ENCODE peak calls at places on chromosomes 16 and 17, in seven cellular contexts. O is IMR-90, I is neuronal stem cell, G is H9, S is mesendoderm, N is mesenchymal stem cell, R is trophoblast cell. Y is an unnamed sample.

GRCh38 chr16:17101646-17102045 is 369.1 kb downstream of the XYLT1 start:
- DNase-seq in N (no peak), G (peak), R (peak), O (peak), S (peak), I (no peak), Y (no peak)

GRCh38 chr17:9886141-9886930 is 18.7 kb downstream of the RCVRN start:
- DNase-seq in S (no peak), R (no peak), N (no peak), O (no peak), G (no peak), I (no peak), Y (no peak)

GRCh38 chr17:73711184-73711583 is 66.9 kb upstream of the SDK2 start:
- DNase-seq in G (no peak), O (no peak), S (no peak), R (no peak), N (no peak), I (no peak), Y (no peak)

GRCh38 chr17:64679710-64680216 is 17.7 kb upstream of the SMURF2 start:
- DNase-seq in S (peak), N (peak), I (no peak), O (peak), R (peak), G (no peak), Y (no peak)

GRCh38 chr17:66469088-66469442 is 166.7 kb downstream of the PRKCA start:
- DNase-seq in R (no peak), S (peak), O (no peak), N (no peak), G (no peak), I (no peak), Y (no peak)

GRCh38 chr16:3364774-3365427 is 9.2 kb downstream of the OR2C1 start:
- DNase-seq in R (peak), O (peak), I (no peak), G (peak), S (no peak), N (no peak), Y (no peak)

GRCh38 chr17:20735796-20736195 is 156.3 kb downstream of the CDRT15L2 start:
- DNase-seq in R (no peak), O (no peak), S (no peak), I (no peak), G (no peak), N (no peak), Y (no peak)

GRCh38 chr16:70740919-70741778 is 55.3 kb upstream of the MTSS2 start:
- DNase-seq in N (peak), R (no peak), S (no peak), O (peak), I (no peak), G (no peak), Y (no peak)

GRCh38 chr16:89360760-89361435 is 129.5 kb downstream of the ANKRD11 start:
- DNase-seq in R (no peak), S (peak), N (no peak), I (no peak), G (no peak), O (no peak), Y (no peak)

GRCh38 chr17:40958086-40958953 is 8.4 kb downstream of the KRT39 start:
- DNase-seq in R (peak), O (no peak), S (peak), G (no peak), I (no peak), N (no peak), Y (no peak)

GRCh38 chr16:8355714-8356113 is 234.6 kb downstream of the TMEM114 start:
- DNase-seq in G (no peak), R (no peak), S (peak), O (no peak), N (no peak), I (no peak), Y (no peak)

GRCh38 chr16:85028638-85029412 is 1.2 kb downstream of the KIAA0513 start:
- DNase-seq in R (peak), G (no peak), S (no peak), I (no peak), O (peak), N (peak), Y (no peak)

GRCh38 chr17:37373530-37374159 is 2.1 kb upstream of the C17orf78 start:
- DNase-seq in N (peak), O (peak), R (peak), G (peak), S (peak), I (peak), Y (peak)

GRCh38 chr16:87123356-87124001 is 193.7 kb downstream of the C16orf95 start:
- DNase-seq in S (no peak), N (peak), G (no peak), O (no peak), I (no peak), R (no peak), Y (no peak)

GRCh38 chr16:85082553-85083050 is 29.7 kb downstream of the CIBAR2 start:
- DNase-seq in S (no peak), I (no peak), R (no peak), G (peak), N (no peak), O (no peak), Y (peak)

GRCh38 chr17:11459780-11460426 is 138.4 kb upstream of the DNAH9 start:
- DNase-seq in R (no peak), O (no peak), S (no peak), I (no peak), N (no peak), G (no peak), Y (no peak)

GRCh38 chr17:36074365-36074764 is 10.3 kb downstream of the CCL18 start:
- DNase-seq in G (no peak), R (no peak), S (no peak), I (no peak), O (no peak), N (no peak), Y (no peak)

GRCh38 chr17:81553616-81554181 is 1.5 kb upstream of the FAAP100 start:
- DNase-seq in I (no peak), O (peak), G (no peak), S (no peak), N (peak), R (no peak), Y (no peak)

GRCh38 chr17:19346351-19347255 is 15.9 kb downstream of the B9D1 start:
- DNase-seq in S (no peak), N (peak), I (no peak), R (no peak), O (peak), G (peak), Y (no peak)

GRCh38 chr16:27449434-27450188 is 47.6 kb downstream of the IL21R start:
- DNase-seq in G (no peak), R (no peak), N (no peak), I (no peak), O (no peak), S (no peak), Y (no peak)

GRCh38 chr17:59425085-59425901 is 93.8 kb downstream of the YPEL2 start:
- DNase-seq in S (peak), R (peak), O (peak), I (no peak), G (no peak), N (peak), Y (no peak)

GRCh38 chr17:69142473-69142802 is 743 bp upstream of the ABCA6 start:
- DNase-seq in S (no peak), R (no peak), I (no peak), O (peak), G (no peak), N (no peak), Y (no peak)

GRCh38 chr16:13046422-13046821 is 145.0 kb downstream of the SHISA9 start:
- DNase-seq in S (no peak), N (no peak), O (no peak), R (no peak), G (no peak), I (no peak), Y (no peak)

GRCh38 chr16:26316683-26317464 is 625.1 kb downstream of the HS3ST4 start:
- DNase-seq in N (no peak), S (peak), I (peak), R (no peak), G (peak), O (no peak), Y (peak)

DNA sequence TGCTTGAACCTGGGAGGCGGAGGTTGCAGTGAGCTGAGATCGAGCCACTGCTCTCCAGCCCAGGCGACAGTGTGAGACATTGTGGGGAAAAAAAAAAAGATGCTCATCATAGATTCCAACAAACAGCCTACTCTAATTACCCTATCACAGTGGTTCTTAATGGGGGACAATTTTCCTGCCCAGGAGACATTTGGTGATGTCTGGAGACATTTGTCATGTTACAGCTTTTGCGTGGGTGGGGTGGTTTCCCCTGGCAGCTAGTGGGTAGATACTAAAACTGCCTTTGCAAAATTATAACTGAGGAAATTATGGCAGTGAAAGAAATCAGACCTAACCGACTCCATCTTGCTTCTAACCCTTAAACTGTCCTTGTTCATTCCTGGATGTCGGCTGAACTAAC is 92.5 kb upstream of the RBL2 start:
- DNase-seq in N (no peak), G (no peak), S (no peak), R (no peak), I (no peak), O (no peak), Y (no peak)
- H3K18ac ChIP-seq in N (no peak), G (no peak), S (no peak), R (no peak), I (no peak), O (no peak), Y (no peak)

GRCh38 chr16:2308089-2308962 is 32.2 kb downstream of the ABCA3 start:
- DNase-seq in I (no peak), G (no peak), N (no peak), R (peak), S (no peak), O (no peak), Y (no peak)

GRCh38 chr16:2299915-2300192 is 31.9 kb upstream of the RNPS1 start:
- DNase-seq in R (no peak), I (no peak), S (no peak), O (no peak), N (no peak), G (no peak), Y (no peak)

GRCh38 chr16:2298621-2299020 is 30.7 kb upstream of the RNPS1 start:
- DNase-seq in S (no peak), R (no peak), G (no peak), N (no peak), I (no peak), O (no peak), Y (no peak)

GRCh38 chr16:2299121-2299914 is 31.4 kb upstream of the RNPS1 start:
- DNase-seq in O (no peak), G (no peak), S (no peak), I (no peak), N (no peak), R (no peak), Y (no peak)

GRCh38 chr16:2303923-2304322 is 36.0 kb upstream of the RNPS1 start:
- DNase-seq in S (no peak), R (no peak), N (no peak), I (no peak), G (no peak), O (no peak), Y (no peak)
- H3K18ac ChIP-seq in S (no peak), R (no peak), N (no peak), I (peak), G (no peak), O (no peak), Y (no peak)

DNA sequence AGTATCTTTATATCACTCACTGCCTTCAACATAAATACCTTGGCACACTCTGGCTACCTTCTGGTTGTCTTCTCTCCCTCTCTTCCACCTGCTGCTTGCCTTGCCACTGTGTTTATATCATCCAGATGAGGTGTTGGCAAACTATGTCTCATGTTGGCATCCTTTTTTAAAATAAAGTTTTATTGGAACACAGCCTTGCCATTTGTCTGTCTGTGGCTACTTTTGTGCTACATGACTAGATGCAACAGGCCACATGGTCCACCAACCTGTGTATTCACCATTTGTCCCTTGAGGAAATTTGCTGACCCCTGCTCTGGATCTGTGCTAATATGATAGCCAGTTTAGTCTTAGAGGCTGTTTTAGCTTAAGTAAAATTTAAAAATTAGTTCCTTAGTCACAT is 36.8 kb downstream of the NSRP1 start:
- DNase-seq in G (no peak), R (no peak), S (no peak), I (no peak), N (no peak), O (no peak), Y (no peak)
- H3K18ac ChIP-seq in G (no peak), R (no peak), S (no peak), I (no peak), N (no peak), O (no peak), Y (no peak)

GRCh38 chr17:76023900-76024237 is 3.2 kb downstream of the EVPL start:
- DNase-seq in O (no peak), G (no peak), N (no peak), I (no peak), R (no peak), S (no peak), Y (no peak)

GRCh38 chr17:76024353-76024752 is 2.8 kb downstream of the EVPL start:
- DNase-seq in O (no peak), S (no peak), R (no peak), N (no peak), I (no peak), G (no peak), Y (no peak)

GRCh38 chr17:76022285-76022684 is 4.8 kb downstream of the EVPL start:
- DNase-seq in S (no peak), G (no peak), N (no peak), O (no peak), I (no peak), R (no peak), Y (no peak)

GRCh38 chr17:76025294-76025693 is 1.8 kb downstream of the EVPL start:
- DNase-seq in S (no peak), O (no peak), R (no peak), I (no peak), G (no peak), N (no peak), Y (no peak)

DNA sequence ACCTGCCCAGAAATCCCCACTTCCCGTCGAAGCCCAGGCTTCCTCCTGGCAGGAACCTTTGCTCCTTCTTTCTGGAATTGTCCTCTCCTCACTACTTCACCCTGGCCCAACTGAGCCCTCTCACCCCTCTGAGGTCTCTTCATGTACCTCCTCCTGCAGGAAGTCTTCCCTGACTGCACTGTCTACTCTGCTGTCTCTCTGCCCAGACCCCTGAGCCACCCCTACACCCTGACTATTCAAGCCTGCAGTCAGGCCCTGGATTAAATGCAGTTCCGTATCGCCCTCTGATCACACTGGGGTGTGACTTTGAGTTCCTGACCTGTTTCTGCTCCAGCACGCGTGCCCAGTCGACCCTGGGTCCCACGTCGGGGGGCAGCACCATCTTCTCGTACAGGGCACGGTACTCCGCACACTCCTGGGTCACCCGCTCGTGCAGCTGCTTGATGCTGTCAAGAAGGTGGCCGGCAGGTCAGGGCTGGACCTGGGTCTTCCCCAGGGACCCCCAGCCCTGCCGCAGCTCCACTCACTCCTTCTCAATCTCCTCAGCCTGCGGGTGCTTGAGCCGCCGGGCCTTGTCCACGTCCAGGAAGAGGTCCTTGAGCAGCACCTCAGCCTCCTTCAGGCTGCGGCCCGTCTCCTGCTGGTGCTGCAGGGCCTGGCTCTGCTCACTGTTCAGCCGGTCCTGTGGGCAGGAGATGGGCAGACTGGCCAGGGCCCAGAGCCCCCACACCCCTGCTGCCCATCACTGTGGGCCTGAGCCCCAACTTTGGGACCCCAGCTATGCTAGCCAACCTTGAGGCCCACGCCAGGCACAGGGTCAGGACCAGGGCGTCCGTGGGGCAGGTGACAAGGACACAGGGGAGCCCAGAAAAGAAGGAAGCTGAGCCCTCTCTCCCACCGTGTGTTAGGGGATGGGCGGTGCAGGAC is 3.9 kb downstream of the EVPL start:
- DNase-seq in I (no peak), N (no peak), S (no peak), R (no peak), G (no peak), O (no peak), Y (no peak)
- H3K18ac ChIP-seq in I (no peak), N (no peak), S (no peak), R (no peak), G (no peak), O (no peak), Y (no peak)

DNA sequence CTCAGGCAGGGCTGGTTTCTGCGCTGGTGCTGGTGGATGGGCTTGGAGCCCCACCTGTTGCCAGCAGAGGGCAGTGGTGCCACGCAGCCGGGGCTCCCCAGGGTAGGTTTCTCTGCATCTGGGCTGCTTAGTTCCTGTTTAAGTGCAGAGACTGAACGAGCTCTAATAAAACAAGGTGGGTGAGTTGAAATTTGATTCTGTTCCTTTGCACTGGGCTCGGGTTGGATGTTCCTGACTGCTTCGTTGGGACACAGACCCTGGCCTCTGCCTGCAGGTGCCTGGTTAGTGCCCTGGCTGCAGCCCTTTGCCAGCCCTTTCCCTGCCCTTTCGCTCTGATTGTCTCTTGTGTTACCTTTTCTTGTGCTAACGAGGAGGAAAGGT is 30.0 kb downstream of the TBCD start:
- DNase-seq in S (peak), O (peak), I (peak), G (peak), N (peak), R (peak), Y (peak)
- H3K18ac ChIP-seq in S (no peak), O (no peak), I (no peak), G (no peak), N (no peak), R (no peak), Y (no peak)

GRCh38 chr16:51994597-51994996 is 552.3 kb downstream of the TOX3 start:
- DNase-seq in S (no peak), R (peak), I (no peak), O (no peak), G (no peak), N (no peak), Y (no peak)

GRCh38 chr16:51988977-51989376 is 558.0 kb downstream of the TOX3 start:
- DNase-seq in S (no peak), G (no peak), N (no peak), I (no peak), R (no peak), O (no peak), Y (no peak)

GRCh38 chr16:51987519-51987918 is 559.4 kb downstream of the TOX3 start:
- DNase-seq in O (no peak), R (no peak), N (no peak), I (no peak), S (no peak), G (no peak), Y (no peak)

GRCh38 chr16:51984395-51984794 is 562.5 kb downstream of the TOX3 start:
- DNase-seq in N (no peak), S (no peak), I (no peak), G (no peak), R (no peak), O (no peak), Y (no peak)

DNA sequence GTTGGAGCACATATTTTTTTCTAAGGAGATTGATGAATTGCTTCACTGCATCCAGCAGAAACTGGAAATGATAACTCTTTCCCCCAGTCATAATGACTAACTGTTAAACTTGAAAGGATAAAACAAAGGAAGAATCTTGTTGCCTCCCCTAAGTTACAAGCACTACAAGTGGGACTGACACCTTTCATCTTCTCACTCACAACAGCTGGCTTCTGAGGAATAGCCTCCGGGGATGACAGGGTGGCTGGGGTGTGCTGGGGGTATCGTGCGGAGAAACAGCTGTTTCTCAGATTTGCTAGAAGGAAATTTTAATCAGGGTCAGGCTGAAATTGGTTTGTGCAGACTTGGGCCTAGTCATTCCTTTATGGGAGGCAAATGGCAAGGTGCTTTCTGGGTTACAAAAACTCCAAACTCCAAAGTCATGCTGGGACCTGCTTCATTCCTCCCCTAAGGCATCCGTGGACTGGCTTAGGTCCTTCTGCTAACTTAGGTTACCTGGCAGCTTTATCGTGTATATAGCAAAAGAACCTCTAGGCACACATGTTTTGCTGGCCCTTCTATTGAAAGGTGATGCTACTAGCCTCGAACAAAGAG is 557.2 kb downstream of the TOX3 start:
- DNase-seq in G (no peak), R (no peak), S (no peak), O (no peak), I (no peak), N (no peak), Y (no peak)
- H3K18ac ChIP-seq in G (no peak), R (no peak), S (no peak), O (no peak), I (no peak), N (no peak), Y (no peak)

GRCh38 chr17:47286198-47286914 is 32.7 kb downstream of the ITGB3 start:
- DNase-seq in N (no peak), R (no peak), O (peak), I (no peak), G (no peak), S (no peak), Y (no peak)
- H3K18ac ChIP-seq in N (no peak), R (no peak), O (peak), I (no peak), G (no peak), S (no peak), Y (no peak)

GRCh38 chr17:79672496-79672895 is 58.2 kb upstream of the ENPP7 start:
- DNase-seq in S (no peak), G (no peak), R (no peak), I (no peak), O (no peak), N (no peak), Y (no peak)
- H3K18ac ChIP-seq in S (no peak), G (no peak), R (no peak), I (no peak), O (no peak), N (no peak), Y (no peak)

Y was measured in H1.